ENCODE peak calls at places on chromosomes 5 and 9, in six cellular contexts. One of them, this sample, is unnamed.

GRCh38 chr5:93926831-93927600 is 185.6 kb upstream of the POU5F2 start:
- DNase-seq in caudate nucleus: no peak
- DNase-seq in stimulated activated CD8-positive, alpha-beta memory T cell treated with anti-CD3 and anti-CD28 coated beads, Interleukin-12 subunit alpha, Interleukin-12 subunit beta, amount 100 ng/mL, for 1 hour: no peak
- DNase-seq in NCI-H1417 treated with DMSO at 0.1 percent for 48 hours: no peak
- DNase-seq in mucosa of descending colon: no peak
- DNase-seq in stimulated activated CD4-positive, alpha-beta T cell treated with anti-CD3 and anti-CD28 coated beads, TNF-alpha, amount 100 ng/mL, for 24 hours: no peak
- DNase-seq in this sample: no peak

GRCh38 chr5:142492781-142493281 is 168.0 kb upstream of the SPRY4 start:
- DNase-seq in caudate nucleus: no peak
- DNase-seq in stimulated activated CD8-positive, alpha-beta memory T cell treated with anti-CD3 and anti-CD28 coated beads, Interleukin-12 subunit alpha, Interleukin-12 subunit beta, amount 100 ng/mL, for 1 hour: no peak
- DNase-seq in NCI-H1417 treated with DMSO at 0.1 percent for 48 hours: no peak
- DNase-seq in mucosa of descending colon: no peak
- DNase-seq in stimulated activated CD4-positive, alpha-beta T cell treated with anti-CD3 and anti-CD28 coated beads, TNF-alpha, amount 100 ng/mL, for 24 hours: no peak
- DNase-seq in this sample: no peak

GRCh38 chr5:137269297-137269696 is 229.8 kb downstream of the SPOCK1 start:
- DNase-seq in caudate nucleus: no peak
- DNase-seq in stimulated activated CD8-positive, alpha-beta memory T cell treated with anti-CD3 and anti-CD28 coated beads, Interleukin-12 subunit alpha, Interleukin-12 subunit beta, amount 100 ng/mL, for 1 hour: no peak
- DNase-seq in NCI-H1417 treated with DMSO at 0.1 percent for 48 hours: no peak
- DNase-seq in mucosa of descending colon: no peak
- DNase-seq in stimulated activated CD4-positive, alpha-beta T cell treated with anti-CD3 and anti-CD28 coated beads, TNF-alpha, amount 100 ng/mL, for 24 hours: no peak
- DNase-seq in this sample: no peak

GRCh38 chr5:163964650-163965049 is 459.2 kb downstream of the MAT2B start:
- DNase-seq in caudate nucleus: no peak
- DNase-seq in stimulated activated CD8-positive, alpha-beta memory T cell treated with anti-CD3 and anti-CD28 coated beads, Interleukin-12 subunit alpha, Interleukin-12 subunit beta, amount 100 ng/mL, for 1 hour: no peak
- DNase-seq in NCI-H1417 treated with DMSO at 0.1 percent for 48 hours: no peak
- DNase-seq in mucosa of descending colon: no peak
- DNase-seq in stimulated activated CD4-positive, alpha-beta T cell treated with anti-CD3 and anti-CD28 coated beads, TNF-alpha, amount 100 ng/mL, for 24 hours: no peak
- DNase-seq in this sample: no peak

GRCh38 chr9:35272989-35273388 is 111.2 kb downstream of the UNC13B start:
- DNase-seq in caudate nucleus: no peak
- DNase-seq in stimulated activated CD8-positive, alpha-beta memory T cell treated with anti-CD3 and anti-CD28 coated beads, Interleukin-12 subunit alpha, Interleukin-12 subunit beta, amount 100 ng/mL, for 1 hour: no peak
- DNase-seq in NCI-H1417 treated with DMSO at 0.1 percent for 48 hours: no peak
- DNase-seq in mucosa of descending colon: no peak
- DNase-seq in stimulated activated CD4-positive, alpha-beta T cell treated with anti-CD3 and anti-CD28 coated beads, TNF-alpha, amount 100 ng/mL, for 24 hours: no peak
- DNase-seq in this sample: no peak

GRCh38 chr5:138177936-138178515 is 404 bp downstream of the BRD8 start:
- DNase-seq in caudate nucleus: no peak
- DNase-seq in stimulated activated CD8-positive, alpha-beta memory T cell treated with anti-CD3 and anti-CD28 coated beads, Interleukin-12 subunit alpha, Interleukin-12 subunit beta, amount 100 ng/mL, for 1 hour: no peak
- DNase-seq in NCI-H1417 treated with DMSO at 0.1 percent for 48 hours: no peak
- DNase-seq in mucosa of descending colon: no peak
- DNase-seq in stimulated activated CD4-positive, alpha-beta T cell treated with anti-CD3 and anti-CD28 coated beads, TNF-alpha, amount 100 ng/mL, for 24 hours: peak
- DNase-seq in this sample: no peak

GRCh38 chr5:10934789-10935355 is 173.8 kb upstream of the DAP start:
- DNase-seq in caudate nucleus: no peak
- DNase-seq in stimulated activated CD8-positive, alpha-beta memory T cell treated with anti-CD3 and anti-CD28 coated beads, Interleukin-12 subunit alpha, Interleukin-12 subunit beta, amount 100 ng/mL, for 1 hour: no peak
- DNase-seq in NCI-H1417 treated with DMSO at 0.1 percent for 48 hours: peak
- DNase-seq in mucosa of descending colon: no peak
- DNase-seq in stimulated activated CD4-positive, alpha-beta T cell treated with anti-CD3 and anti-CD28 coated beads, TNF-alpha, amount 100 ng/mL, for 24 hours: no peak
- DNase-seq in this sample: no peak

GRCh38 chr9:84969736-84970135 is 300.2 kb downstream of the NTRK2 start:
- DNase-seq in caudate nucleus: no peak
- DNase-seq in stimulated activated CD8-positive, alpha-beta memory T cell treated with anti-CD3 and anti-CD28 coated beads, Interleukin-12 subunit alpha, Interleukin-12 subunit beta, amount 100 ng/mL, for 1 hour: no peak
- DNase-seq in NCI-H1417 treated with DMSO at 0.1 percent for 48 hours: no peak
- DNase-seq in mucosa of descending colon: no peak
- DNase-seq in stimulated activated CD4-positive, alpha-beta T cell treated with anti-CD3 and anti-CD28 coated beads, TNF-alpha, amount 100 ng/mL, for 24 hours: no peak
- DNase-seq in this sample: no peak

GRCh38 chr5:27242258-27242626 is 203.9 kb upstream of the CDH9 start:
- DNase-seq in caudate nucleus: no peak
- DNase-seq in stimulated activated CD8-positive, alpha-beta memory T cell treated with anti-CD3 and anti-CD28 coated beads, Interleukin-12 subunit alpha, Interleukin-12 subunit beta, amount 100 ng/mL, for 1 hour: no peak
- DNase-seq in NCI-H1417 treated with DMSO at 0.1 percent for 48 hours: no peak
- DNase-seq in mucosa of descending colon: no peak
- DNase-seq in stimulated activated CD4-positive, alpha-beta T cell treated with anti-CD3 and anti-CD28 coated beads, TNF-alpha, amount 100 ng/mL, for 24 hours: no peak
- DNase-seq in this sample: no peak

GRCh38 chr9:10173561-10173960 is 439.2 kb downstream of the PTPRD start:
- DNase-seq in caudate nucleus: no peak
- DNase-seq in stimulated activated CD8-positive, alpha-beta memory T cell treated with anti-CD3 and anti-CD28 coated beads, Interleukin-12 subunit alpha, Interleukin-12 subunit beta, amount 100 ng/mL, for 1 hour: no peak
- DNase-seq in NCI-H1417 treated with DMSO at 0.1 percent for 48 hours: no peak
- DNase-seq in mucosa of descending colon: no peak
- DNase-seq in stimulated activated CD4-positive, alpha-beta T cell treated with anti-CD3 and anti-CD28 coated beads, TNF-alpha, amount 100 ng/mL, for 24 hours: no peak
- DNase-seq in this sample: no peak

GRCh38 chr5:38329132-38329715 is 70.9 kb downstream of the EGFLAM start:
- DNase-seq in caudate nucleus: no peak
- DNase-seq in stimulated activated CD8-positive, alpha-beta memory T cell treated with anti-CD3 and anti-CD28 coated beads, Interleukin-12 subunit alpha, Interleukin-12 subunit beta, amount 100 ng/mL, for 1 hour: no peak
- DNase-seq in NCI-H1417 treated with DMSO at 0.1 percent for 48 hours: no peak
- DNase-seq in mucosa of descending colon: no peak
- DNase-seq in stimulated activated CD4-positive, alpha-beta T cell treated with anti-CD3 and anti-CD28 coated beads, TNF-alpha, amount 100 ng/mL, for 24 hours: no peak
- DNase-seq in this sample: no peak

GRCh38 chr5:149126898-149127297 is 14.4 kb upstream of the ABLIM3 start:
- DNase-seq in caudate nucleus: no peak
- DNase-seq in stimulated activated CD8-positive, alpha-beta memory T cell treated with anti-CD3 and anti-CD28 coated beads, Interleukin-12 subunit alpha, Interleukin-12 subunit beta, amount 100 ng/mL, for 1 hour: no peak
- DNase-seq in NCI-H1417 treated with DMSO at 0.1 percent for 48 hours: no peak
- DNase-seq in mucosa of descending colon: no peak
- DNase-seq in stimulated activated CD4-positive, alpha-beta T cell treated with anti-CD3 and anti-CD28 coated beads, TNF-alpha, amount 100 ng/mL, for 24 hours: no peak
- DNase-seq in this sample: no peak

GRCh38 chr9:35845824-35846771 is 17.1 kb downstream of the TMEM8B start:
- DNase-seq in caudate nucleus: no peak
- DNase-seq in stimulated activated CD8-positive, alpha-beta memory T cell treated with anti-CD3 and anti-CD28 coated beads, Interleukin-12 subunit alpha, Interleukin-12 subunit beta, amount 100 ng/mL, for 1 hour: no peak
- DNase-seq in NCI-H1417 treated with DMSO at 0.1 percent for 48 hours: no peak
- DNase-seq in mucosa of descending colon: no peak
- DNase-seq in stimulated activated CD4-positive, alpha-beta T cell treated with anti-CD3 and anti-CD28 coated beads, TNF-alpha, amount 100 ng/mL, for 24 hours: no peak
- DNase-seq in this sample: no peak

GRCh38 chr5:103469288-103470065 is 93.1 kb downstream of the NUDT12 start:
- DNase-seq in caudate nucleus: no peak
- DNase-seq in stimulated activated CD8-positive, alpha-beta memory T cell treated with anti-CD3 and anti-CD28 coated beads, Interleukin-12 subunit alpha, Interleukin-12 subunit beta, amount 100 ng/mL, for 1 hour: no peak
- DNase-seq in NCI-H1417 treated with DMSO at 0.1 percent for 48 hours: no peak
- DNase-seq in mucosa of descending colon: no peak
- DNase-seq in stimulated activated CD4-positive, alpha-beta T cell treated with anti-CD3 and anti-CD28 coated beads, TNF-alpha, amount 100 ng/mL, for 24 hours: no peak
- DNase-seq in this sample: no peak

GRCh38 chr9:26975728-26976707 is 19.8 kb downstream of the IFT74 start:
- DNase-seq in caudate nucleus: no peak
- DNase-seq in stimulated activated CD8-positive, alpha-beta memory T cell treated with anti-CD3 and anti-CD28 coated beads, Interleukin-12 subunit alpha, Interleukin-12 subunit beta, amount 100 ng/mL, for 1 hour: no peak
- DNase-seq in NCI-H1417 treated with DMSO at 0.1 percent for 48 hours: no peak
- DNase-seq in mucosa of descending colon: no peak
- DNase-seq in stimulated activated CD4-positive, alpha-beta T cell treated with anti-CD3 and anti-CD28 coated beads, TNF-alpha, amount 100 ng/mL, for 24 hours: no peak
- DNase-seq in this sample: no peak

GRCh38 chr9:91119679-91120078 is 242.0 kb downstream of the AUH start:
- DNase-seq in caudate nucleus: no peak
- DNase-seq in stimulated activated CD8-positive, alpha-beta memory T cell treated with anti-CD3 and anti-CD28 coated beads, Interleukin-12 subunit alpha, Interleukin-12 subunit beta, amount 100 ng/mL, for 1 hour: no peak
- DNase-seq in NCI-H1417 treated with DMSO at 0.1 percent for 48 hours: no peak
- DNase-seq in mucosa of descending colon: no peak
- DNase-seq in stimulated activated CD4-positive, alpha-beta T cell treated with anti-CD3 and anti-CD28 coated beads, TNF-alpha, amount 100 ng/mL, for 24 hours: no peak
- DNase-seq in this sample: no peak